ENCODE peak calls at places on chromosome 22, in five cellular contexts. A is M059J, Y is spleen, J is putamen, B is HEK293T. H is an unnamed sample.

GRCh38 chr22:39486951-39487825 is 14.9 kb upstream of the MIEF1 start:
- DNase-seq in B (no peak), A (no peak), J (no peak), Y (no peak), H (no peak)

GRCh38 chr22:28962042-28962554 is 78.7 kb downstream of the ZNRF3 start:
- DNase-seq in J (no peak), B (no peak), Y (no peak), A (no peak), H (no peak)

GRCh38 chr22:45980776-45981175 is 3.8 kb upstream of the WNT7B start:
- DNase-seq in A (no peak), Y (no peak), B (no peak), J (no peak), H (no peak)

GRCh38 chr22:23038902-23039301 is 31.4 kb upstream of the GNAZ start:
- DNase-seq in Y (no peak), J (no peak), A (no peak), B (no peak), H (no peak)

GRCh38 chr22:25518000-25518663 is 46.3 kb upstream of the GRK3 start:
- DNase-seq in A (no peak), B (no peak), J (no peak), Y (no peak), H (no peak)

GRCh38 chr22:50544078-50544745 is 1.5 kb upstream of the KLHDC7B start:
- DNase-seq in Y (peak), B (peak), A (peak), J (no peak), H (peak)

GRCh38 chr22:39980635-39981034 is 14.1 kb upstream of the FAM83F start:
- DNase-seq in J (no peak), A (peak), B (no peak), Y (no peak), H (no peak)

GRCh38 chr22:42321908-42322561 is 51.6 kb upstream of the TCF20 start:
- DNase-seq in A (no peak), J (no peak), Y (no peak), B (no peak), H (no peak)

GRCh38 chr22:50074551-50075042 is 10.6 kb downstream of the MLC1 start:
- DNase-seq in A (no peak), B (no peak), Y (no peak), J (no peak), H (peak)

GRCh38 chr22:22469527-22469926 is 39.0 kb downstream of the ZNF280B start:
- DNase-seq in J (no peak), Y (no peak), B (no peak), A (no peak), H (no peak)

GRCh38 chr22:33807465-33807864 is 112.8 kb downstream of the LARGE1 start:
- DNase-seq in J (no peak), A (no peak), Y (no peak), B (no peak), H (no peak)

GRCh38 chr22:49286236-49286760 is 541.4 kb downstream of the BRD1 start:
- DNase-seq in Y (peak), A (no peak), B (no peak), J (no peak), H (no peak)

GRCh38 chr22:21055880-21056319 is 10.2 kb downstream of the LRRC74B start:
- DNase-seq in J (no peak), A (no peak), Y (peak), B (no peak), H (peak)

GRCh38 chr22:41768420-41768819 is 32.1 kb upstream of the CCDC134 start:
- DNase-seq in J (no peak), A (peak), B (no peak), Y (no peak), H (peak)

GRCh38 chr22:49855491-49855911 is 1.9 kb downstream of the ZBED4 start:
- DNase-seq in J (no peak), Y (peak), A (peak), B (no peak), H (no peak)

GRCh38 chr22:19514831-19515565 is 9.2 kb downstream of the CLDN5 start:
- DNase-seq in A (no peak), J (no peak), B (no peak), Y (no peak), H (no peak)

GRCh38 chr22:47575291-47575690 is 812.8 kb downstream of the TBC1D22A start:
- DNase-seq in J (no peak), A (no peak), B (no peak), Y (no peak), H (no peak)

GRCh38 chr22:22375586-22376351 is 131.2 kb downstream of the VPREB1 start:
- DNase-seq in J (no peak), Y (no peak), A (no peak), B (no peak), H (no peak)

GRCh38 chr22:50031189-50032091 is 18.9 kb upstream of the IL17REL start:
- DNase-seq in B (no peak), J (no peak), Y (peak), A (no peak), H (no peak)

GRCh38 chr22:48832592-48832991 is 995.1 kb downstream of the BRD1 start:
- DNase-seq in B (no peak), A (no peak), J (no peak), Y (no peak), H (no peak)

GRCh38 chr22:27842994-27843431 is 41.5 kb upstream of the MN1 start:
- DNase-seq in Y (no peak), B (no peak), J (no peak), A (no peak), H (no peak)

GRCh38 chr22:40345801-40346177 is 511 bp upstream of the ADSL start:
- DNase-seq in A (peak), J (no peak), B (peak), Y (peak), H (no peak)

GRCh38 chr22:38187413-38188212 is 6.0 kb upstream of the PLA2G6 start:
- DNase-seq in B (no peak), J (no peak), Y (no peak), A (peak), H (no peak)

GRCh38 chr22:24330636-24331035 is 60.0 kb downstream of the SPECC1L start:
- DNase-seq in Y (no peak), B (no peak), J (no peak), A (peak), H (no peak)

GRCh38 chr22:49894321-49895072 is 23.7 kb downstream of the ALG12 start:
- DNase-seq in J (no peak), B (no peak), Y (peak), A (peak), H (no peak)

GRCh38 chr22:31286360-31287255 is 5.7 kb downstream of the PIK3IP1 start:
- DNase-seq in A (no peak), J (no peak), Y (no peak), B (no peak), H (no peak)

GRCh38 chr22:29284196-29284595 is 16.1 kb downstream of the EWSR1 start:
- DNase-seq in J (no peak), B (no peak), Y (no peak), A (no peak), H (no peak)

GRCh38 chr22:38753894-38754246 is 1.9 kb downstream of the SUN2 start:
- DNase-seq in B (no peak), A (no peak), Y (no peak), J (no peak), H (no peak)

GRCh38 chr22:36369004-36369921 is 18.5 kb downstream of the MYH9 start:
- DNase-seq in Y (no peak), J (no peak), A (peak), B (no peak), H (peak)

GRCh38 chr22:30694638-30695350 is at the start of gene OSBP2:
- DNase-seq in A (peak), Y (peak), J (peak), B (peak), H (no peak)

GRCh38 chr22:37229805-37230672 is 14.0 kb downstream of the RAC2 start:
- DNase-seq in B (no peak), A (peak), J (no peak), Y (peak), H (no peak)

GRCh38 chr22:27719535-27720227 is 81.9 kb downstream of the MN1 start:
- DNase-seq in B (peak), Y (peak), A (peak), J (peak), H (peak)

GRCh38 chr22:25564979-25565677 is 653 bp downstream of the GRK3 start:
- DNase-seq in J (no peak), Y (peak), B (no peak), A (no peak), H (peak)

GRCh38 chr22:36065462-36065774 is 36.8 kb upstream of the RBFOX2 start:
- DNase-seq in J (no peak), A (no peak), B (no peak), Y (no peak), H (no peak)

GRCh38 chr22:33919591-33920501 is at the start of gene LARGE1:
- DNase-seq in Y (peak), B (peak), A (peak), J (no peak), H (peak)

GRCh38 chr22:34502821-34503220 is 563.1 kb upstream of the ISX start:
- DNase-seq in J (no peak), Y (no peak), A (no peak), B (no peak), H (no peak)